ENCODE peak calls at places on chromosomes 6 and 20, in four cellular contexts. U is iris pigment epithelial cell; P is stimulated activated CD4-positive, alpha-beta T cell treated with anti-CD3 and anti-CD28 coated beads, TNF-alpha, amount 100 ng/mL, for 4 hours; F is SJSA1. Y is an unnamed sample.

GRCh38 chr6:87923389-87924050 is 124.1 kb upstream of the SPACA1 start:
- DNase-seq in P (no peak), F (no peak), U (no peak), Y (no peak)

GRCh38 chr20:24984963-24985640 is 7.4 kb downstream of the APMAP start:
- DNase-seq in P (no peak), U (no peak), F (no peak), Y (no peak)

GRCh38 chr20:16260911-16261310 is 312.3 kb downstream of the KIF16B start:
- DNase-seq in U (peak; percentile 29), F (no peak), P (no peak), Y (no peak)

GRCh38 chr6:4567141-4567540 is 209.1 kb upstream of the CDYL start:
- DNase-seq in F (peak; percentile 28), U (peak; percentile 74), P (no peak), Y (no peak)

GRCh38 chr20:16778159-16778558 is 30.0 kb downstream of the OTOR start:
- DNase-seq in P (no peak), U (no peak), F (no peak), Y (no peak)

GRCh38 chr6:48511382-48511781 is 400.4 kb upstream of the PTCHD4 start:
- DNase-seq in F (no peak), P (no peak), U (no peak), Y (no peak)

GRCh38 chr6:90080876-90081464 is 186.7 kb downstream of the GJA10 start:
- DNase-seq in F (no peak), U (no peak), P (peak; percentile 31), Y (no peak)

GRCh38 chr20:20373046-20373706 is 5.3 kb downstream of the INSM1 start:
- DNase-seq in P (no peak), U (no peak), F (no peak), Y (no peak)

GRCh38 chr6:7787137-7787575 is 61.3 kb downstream of the BMP6 start:
- DNase-seq in P (no peak), U (peak; percentile 85), F (no peak), Y (no peak)